ENCODE peak calls at places on chromosome 3, in five cellular contexts. P is GM12878, N is H1, C is GM12891, S is K562. V is an unnamed sample.

GRCh38 chr3:113552851-113553250 is 20.5 kb downstream of the SIDT1 start:
- DNase-seq in P (no peak), N (no peak), C (no peak), S (no peak), V (no peak)

GRCh38 chr3:172404237-172404962 is 43.9 kb downstream of the GHSR start:
- DNase-seq in P (no peak), N (no peak), C (no peak), S (no peak), V (no peak)

GRCh38 chr3:159257954-159258353 is 456.1 kb downstream of the MFSD1 start:
- DNase-seq in P (no peak), N (no peak), C (no peak), S (no peak), V (no peak)

GRCh38 chr3:40847571-40847992 is 322.8 kb downstream of the ZNF621 start:
- DNase-seq in P (no peak), N (no peak), C (no peak), S (no peak), V (no peak)

GRCh38 chr3:38454884-38455638 is 1.4 kb downstream of the ACVR2B start:
- DNase-seq in P (no peak), N (peak; percentile 92), C (peak; percentile 46), S (peak; percentile 87), V (peak; percentile 43)

GRCh38 chr3:123312331-123313265 is 110.9 kb downstream of the SEC22A start:
- DNase-seq in P (no peak), N (no peak), C (no peak), S (no peak), V (no peak)

GRCh38 chr3:46695177-46695961 is 1.9 kb upstream of the ALS2CL start:
- DNase-seq in P (no peak), N (peak; percentile 78), C (no peak), S (peak; percentile 61), V (no peak)

GRCh38 chr3:131421301-131421700 is 39.7 kb downstream of the NUDT16 start:
- DNase-seq in P (no peak), N (no peak), C (no peak), S (no peak), V (no peak)

GRCh38 chr3:140250945-140251344 is 316.0 kb downstream of the CLSTN2 start:
- DNase-seq in P (no peak), N (no peak), C (no peak), S (no peak), V (no peak)

GRCh38 chr3:49723301-49723630 is 485 bp downstream of the GMPPB start:
- DNase-seq in P (no peak), N (no peak), C (no peak), S (peak; percentile 52), V (peak; percentile 59)

GRCh38 chr3:130412991-130413390 is 67.5 kb downstream of the COL6A5 start:
- DNase-seq in P (no peak), N (no peak), C (no peak), S (no peak), V (no peak)

GRCh38 chr3:129040579-129041300 is 19.8 kb upstream of the GP9 start:
- DNase-seq in P (no peak), N (no peak), C (no peak), S (no peak), V (no peak)

GRCh38 chr3:155807823-155808222 is 1.7 kb upstream of the C3orf33 start:
- DNase-seq in P (no peak), N (no peak), C (no peak), S (no peak), V (no peak)
- TF ChIP-seq POLR2AphosphoS5 in P (no peak), N (no peak), C (no peak), S (no peak), V (no peak)

GRCh38 chr3:126540946-126541627 is 17.1 kb downstream of the CHST13 start:
- DNase-seq in P (no peak), N (peak; percentile 35), C (no peak), S (peak; percentile 24), V (no peak)
- TF ChIP-seq TAF1 in P (no peak), N (no peak), C (no peak), S (no peak), V (no peak)

GRCh38 chr3:196600359-196600758 is 31.9 kb downstream of the FBXO45 start:
- DNase-seq in P (no peak), N (peak; percentile 20), C (no peak), S (no peak), V (no peak)

GRCh38 chr3:196602673-196603072 is 34.2 kb downstream of the FBXO45 start:
- DNase-seq in P (no peak), N (peak; percentile 11), C (no peak), S (no peak), V (no peak)

GRCh38 chr3:196596355-196596754 is 27.9 kb downstream of the FBXO45 start:
- DNase-seq in P (no peak), N (no peak), C (no peak), S (no peak), V (no peak)

GRCh38 chr3:196603683-196604082 is 35.2 kb downstream of the FBXO45 start:
- DNase-seq in P (no peak), N (peak; percentile 27), C (no peak), S (no peak), V (no peak)

GRCh38 chr3:196599734-196600128 is 31.3 kb downstream of the FBXO45 start:
- DNase-seq in P (no peak), N (peak; percentile 29), C (no peak), S (no peak), V (no peak)
- TF ChIP-seq POLR2A in P (no peak), N (no peak), C (no peak), S (no peak), V (no peak)

DNA sequence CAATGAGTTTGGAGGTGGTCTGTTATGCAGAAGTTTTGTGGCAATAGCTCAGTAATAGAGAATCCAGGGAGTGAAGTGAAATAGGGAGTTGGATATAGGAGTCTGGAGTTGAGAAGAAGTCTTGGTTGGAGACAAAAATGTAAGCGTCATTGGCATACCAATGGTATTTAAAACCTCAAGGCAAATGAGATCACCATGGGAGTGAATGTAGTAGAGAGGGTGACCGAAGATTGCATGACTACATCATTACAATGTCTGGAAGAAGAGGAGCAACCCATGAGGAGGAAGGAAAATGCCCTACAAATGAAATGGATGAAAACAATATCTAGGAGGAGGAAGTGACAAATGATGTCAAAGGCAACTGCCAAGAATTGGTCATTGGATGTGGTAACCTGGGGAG is 54.4 kb downstream of the CNTN4 start:
- DNase-seq in P (no peak), N (no peak), C (no peak), S (no peak), V (no peak)
- TF ChIP-seq POLR2AphosphoS5 in P (no peak), N (no peak), C (no peak), S (no peak), V (no peak)

GRCh38 chr3:6526321-6526720 is 334.6 kb upstream of the GRM7 start:
- DNase-seq in P (no peak), N (no peak), C (no peak), S (no peak), V (no peak)

GRCh38 chr3:6524479-6524878 is 336.4 kb upstream of the GRM7 start:
- DNase-seq in P (no peak), N (no peak), C (no peak), S (no peak), V (no peak)

GRCh38 chr3:6532101-6532500 is 328.8 kb upstream of the GRM7 start:
- DNase-seq in P (no peak), N (no peak), C (no peak), S (no peak), V (no peak)

GRCh38 chr3:6526861-6527260 is 334.1 kb upstream of the GRM7 start:
- DNase-seq in P (peak; percentile 24), N (no peak), C (no peak), S (no peak), V (no peak)

DNA sequence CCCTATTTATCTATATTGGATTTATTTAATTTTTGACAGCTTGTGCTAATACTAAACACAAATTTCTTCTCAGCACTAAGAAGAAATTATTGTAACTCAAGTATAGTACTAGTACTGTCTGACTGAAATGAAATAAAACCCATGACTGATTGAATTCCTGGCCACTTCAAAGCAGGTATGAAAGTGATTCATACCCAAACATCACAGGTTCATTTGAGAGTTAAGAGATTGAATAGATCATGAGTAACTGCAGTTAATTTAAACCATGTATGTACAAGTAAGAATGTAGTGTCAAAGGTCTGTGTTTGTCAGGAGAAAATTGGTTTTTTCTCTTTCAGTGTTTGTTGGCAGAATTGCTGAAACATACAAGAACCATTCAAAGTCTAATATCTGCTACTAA is 332.0 kb upstream of the GRM7 start:
- DNase-seq in P (no peak), N (no peak), C (no peak), S (no peak), V (no peak)
- TF ChIP-seq TAF1 in P (no peak), N (no peak), C (no peak), S (no peak), V (no peak)

V was measured in GM12892.